ENCODE peak calls at places on chromosomes 11 and 22, in six cellular contexts. K is SK-N-SH, H is H1, S is HepG2, F is GM12878, R is K562. N is an unnamed sample.

GRCh38 chr11:47326198-47326597 is 26.3 kb downstream of the MYBPC3 start:
- DNase-seq in S (no peak), F (no peak), K (peak), H (no peak), R (no peak), N (no peak)

GRCh38 chr11:35013514-35014191 is 97.2 kb downstream of the PDHX start:
- DNase-seq in K (no peak), S (no peak), H (no peak), F (no peak), R (no peak), N (no peak)

GRCh38 chr22:46055176-46055850 is 78.4 kb upstream of the WNT7B start:
- DNase-seq in S (no peak), H (no peak), F (no peak), K (peak), R (no peak), N (no peak)

GRCh38 chr11:70397336-70397982 is 870 bp upstream of the CTTN start:
- DNase-seq in F (no peak), R (no peak), K (peak), S (peak), H (peak), N (peak)

GRCh38 chr11:15123849-15124248 is 9.1 kb downstream of the INSC start:
- DNase-seq in F (no peak), H (no peak), K (no peak), R (no peak), S (no peak), N (peak)

GRCh38 chr22:49953027-49953679 is 7.4 kb upstream of the PIM3 start:
- DNase-seq in H (no peak), F (no peak), S (no peak), K (no peak), R (no peak), N (no peak)

GRCh38 chr22:24525416-24526037 is 29.4 kb downstream of the GUCD1 start:
- DNase-seq in K (peak), H (peak), R (peak), S (peak), F (peak), N (peak)

GRCh38 chr11:134516529-134516928 is 104.5 kb upstream of the B3GAT1 start:
- DNase-seq in F (no peak), R (no peak), H (no peak), S (no peak), K (peak), N (no peak)

GRCh38 chr11:75170463-75171201 is 19.7 kb downstream of the SLCO2B1 start:
- DNase-seq in K (no peak), F (no peak), H (no peak), S (no peak), R (peak), N (no peak)

GRCh38 chr22:40088818-40089217 is 88.9 kb upstream of the TNRC6B start:
- DNase-seq in R (no peak), F (no peak), S (no peak), K (no peak), H (no peak), N (no peak)

GRCh38 chr22:44383652-44384562 is 71.2 kb upstream of the SHISAL1 start:
- DNase-seq in F (no peak), R (no peak), H (no peak), S (no peak), K (no peak), N (no peak)

GRCh38 chr11:100550910-100551309 is 136.2 kb upstream of the ARHGAP42 start:
- DNase-seq in R (no peak), F (no peak), S (no peak), K (no peak), H (no peak), N (no peak)

GRCh38 chr11:316891-317291 is 3.1 kb downstream of the IFITM1 start:
- DNase-seq in F (no peak), H (no peak), R (no peak), S (no peak), K (no peak), N (no peak)

GRCh38 chr22:44932493-44932892 is 77.3 kb downstream of the PHF21B start:
- DNase-seq in H (no peak), S (no peak), K (no peak), F (no peak), R (no peak), N (no peak)

GRCh38 chr11:17735823-17736772 is 1.5 kb downstream of the KCNC1 start:
- DNase-seq in K (peak), F (no peak), S (no peak), R (no peak), H (peak), N (no peak)

GRCh38 chr11:30635401-30635989 is 49.3 kb upstream of the MPPED2 start:
- DNase-seq in R (no peak), H (peak), K (peak), S (no peak), F (no peak), N (no peak)

GRCh38 chr22:45163074-45163416 is 680 bp upstream of the NUP50 start:
- DNase-seq in F (no peak), K (peak), R (peak), S (no peak), H (no peak), N (no peak)

GRCh38 chr22:44931077-44931540 is 78.7 kb downstream of the PHF21B start:
- DNase-seq in F (no peak), H (no peak), S (no peak), R (no peak), K (peak), N (no peak)

GRCh38 chr11:95444309-95445202 is 213.6 kb upstream of the SESN3 start:
- DNase-seq in K (no peak), R (no peak), H (no peak), F (no peak), S (no peak), N (no peak)

GRCh38 chr22:27919943-27920755 is 1.1 kb upstream of the PITPNB start:
- DNase-seq in K (peak), F (no peak), H (no peak), R (no peak), S (peak), N (no peak)

GRCh38 chr11:16925495-16926065 is 88.6 kb downstream of the PLEKHA7 start:
- DNase-seq in S (peak), R (no peak), K (peak), H (peak), F (no peak), N (peak)

GRCh38 chr11:14300661-14301304 is 58.2 kb downstream of the RRAS2 start:
- DNase-seq in S (peak), F (no peak), H (no peak), K (peak), R (peak), N (peak)

GRCh38 chr22:19292262-19293230 is 1.0 kb upstream of the CLTCL1 start:
- DNase-seq in F (no peak), R (peak), H (no peak), K (no peak), S (no peak), N (no peak)

GRCh38 chr11:119361056-119361787 is 14.7 kb upstream of the MFRP start:
- DNase-seq in F (no peak), S (peak), R (peak), H (no peak), K (peak), N (peak)

GRCh38 chr11:65298131-65298535 is 16.5 kb upstream of the CDC42EP2 start:
- DNase-seq in R (no peak), S (no peak), H (no peak), F (no peak), K (no peak), N (no peak)

GRCh38 chr22:21698430-21699329 is 32.9 kb downstream of the PPIL2 start:
- DNase-seq in R (peak), F (no peak), S (no peak), H (no peak), K (no peak), N (no peak)

GRCh38 chr11:96168623-96169022 is 174.4 kb downstream of the MAML2 start:
- DNase-seq in K (no peak), S (no peak), H (no peak), R (no peak), F (no peak), N (no peak)

GRCh38 chr11:13692172-13692571 is 23.7 kb downstream of the FAR1 start:
- DNase-seq in K (no peak), F (no peak), H (no peak), S (no peak), R (no peak), N (no peak)

GRCh38 chr11:16117989-16118810 is 238.1 kb downstream of the SOX6 start:
- DNase-seq in S (no peak), R (no peak), H (no peak), F (no peak), K (no peak), N (no peak)

GRCh38 chr11:70134490-70134889 is 56.4 kb downstream of the ANO1 start:
- DNase-seq in R (no peak), F (no peak), H (no peak), K (no peak), S (no peak), N (no peak)

GRCh38 chr11:7587712-7588111 is 73.9 kb downstream of the PPFIBP2 start:
- DNase-seq in K (no peak), S (no peak), F (no peak), R (no peak), H (no peak), N (no peak)

GRCh38 chr11:130766650-130767297 is 149.5 kb downstream of the SNX19 start:
- DNase-seq in R (no peak), F (no peak), S (no peak), H (no peak), K (no peak), N (no peak)

GRCh38 chr11:132471491-132471890 is 1060.8 kb downstream of the OPCML start:
- DNase-seq in R (no peak), S (no peak), K (no peak), F (no peak), H (no peak), N (no peak)

GRCh38 chr11:19644316-19644715 is 68.3 kb upstream of the NAV2 start:
- DNase-seq in R (no peak), F (no peak), S (no peak), H (no peak), K (no peak), N (no peak)

GRCh38 chr22:38715852-38716251 is 10.1 kb downstream of the GTPBP1 start:
- DNase-seq in S (no peak), K (no peak), F (no peak), R (no peak), H (no peak), N (no peak)

GRCh38 chr22:38715176-38715764 is 9.5 kb downstream of the GTPBP1 start:
- DNase-seq in S (no peak), R (no peak), K (no peak), F (no peak), H (no peak), N (no peak)

GRCh38 chr22:38712496-38713207 is 6.9 kb downstream of the GTPBP1 start:
- DNase-seq in H (no peak), R (no peak), K (no peak), S (no peak), F (no peak), N (no peak)

GRCh38 chr22:38716271-38716670 is 10.5 kb downstream of the GTPBP1 start:
- DNase-seq in K (no peak), R (no peak), S (no peak), H (no peak), F (no peak), N (no peak)

GRCh38 chr22:38713921-38714320 is 8.2 kb downstream of the GTPBP1 start:
- DNase-seq in H (no peak), S (no peak), K (no peak), R (no peak), F (no peak), N (no peak)
- H3K4me3 ChIP-seq in H (no peak), S (no peak), K (no peak), R (no peak), F (no peak), N (no peak)

GRCh38 chr22:23012081-23012622 is 58.2 kb upstream of the GNAZ start:
- DNase-seq in S (no peak), F (peak), H (no peak), K (no peak), R (peak), N (no peak)
- TF ChIP-seq MAX in S (no peak), F (no peak), H (no peak), K (no peak), R (no peak), N (no peak)

DNA sequence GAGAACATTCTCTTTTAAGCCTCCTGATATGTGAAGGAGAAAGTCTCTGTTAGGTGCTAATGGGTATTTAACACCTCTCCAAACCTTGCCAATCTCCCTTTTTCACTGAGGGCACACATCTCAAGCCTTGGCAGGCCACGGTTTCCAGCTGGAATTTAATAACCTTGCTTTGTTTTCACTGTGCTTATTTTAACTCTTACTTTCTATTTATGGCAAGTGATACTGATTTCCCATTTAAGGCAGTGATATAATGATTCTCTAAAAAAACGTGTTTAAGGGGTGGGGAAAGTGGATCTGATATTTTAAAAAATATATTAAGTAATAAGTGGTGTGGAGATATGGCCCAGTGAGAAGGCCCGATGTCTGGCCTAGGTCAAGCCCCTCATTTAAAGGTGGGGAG is 1.1 kb upstream of the RASD2 start:
- DNase-seq in S (no peak), K (no peak), F (no peak), R (no peak), H (no peak), N (no peak)
- TF ChIP-seq JUND in S (no peak), K (no peak), F (no peak), R (no peak), H (no peak), N (no peak)

GRCh38 chr11:12408156-12408770 is 30.9 kb downstream of the PARVA start:
- DNase-seq in F (no peak), R (no peak), H (no peak), S (no peak), K (no peak), N (no peak)

GRCh38 chr11:12411395-12411794 is 34.0 kb downstream of the PARVA start:
- DNase-seq in H (no peak), S (no peak), R (no peak), K (no peak), F (no peak), N (no peak)

GRCh38 chr11:12411806-12412727 is 34.7 kb downstream of the PARVA start:
- DNase-seq in K (peak), R (peak), F (no peak), H (peak), S (peak), N (peak)

GRCh38 chr11:12409621-12410005 is 32.2 kb downstream of the PARVA start:
- DNase-seq in H (no peak), F (no peak), S (no peak), R (no peak), K (no peak), N (no peak)

GRCh38 chr11:12410006-12410728 is 32.8 kb downstream of the PARVA start:
- DNase-seq in F (no peak), H (peak), R (no peak), S (no peak), K (peak), N (no peak)
- H3K4me3 ChIP-seq in F (no peak), H (no peak), R (no peak), S (no peak), K (no peak), N (no peak)

N was measured in HCT116.